ENCODE peak calls at places on chromosomes 5 and 9, in six cellular contexts. S, V, Q, Y, G and R are unnamed samples.

GRCh38 chr5:71887680-71888079 is 168.6 kb downstream of the CARTPT start:
- DNase-seq in S (no peak), V (no peak), Q (no peak), Y (no peak), G (no peak), R (peak; percentile 35)

GRCh38 chr9:116174347-116174746 is 20.8 kb downstream of the PAPPA start:
- DNase-seq in S (no peak), V (no peak), Q (no peak), Y (no peak), G (no peak), R (no peak)

GRCh38 chr9:129649726-129650679 is 8.1 kb upstream of the ASB6 start:
- DNase-seq in S (no peak), V (no peak), Q (no peak), Y (no peak), G (no peak), R (no peak)

GRCh38 chr9:6805532-6805931 is 47.8 kb downstream of the KDM4C start:
- DNase-seq in S (no peak), V (no peak), Q (no peak), Y (peak; percentile 38), G (no peak), R (no peak)

GRCh38 chr5:105696440-105696839 is 1974.3 kb downstream of the EFNA5 start:
- DNase-seq in S (no peak), V (no peak), Q (no peak), Y (no peak), G (no peak), R (no peak)

GRCh38 chr5:58670620-58671019 is 87.7 kb downstream of the RAB3C start:
- DNase-seq in S (no peak), V (no peak), Q (no peak), Y (no peak), G (no peak), R (no peak)

GRCh38 chr9:96279927-96280326 is 22.0 kb downstream of the HSD17B3 start:
- DNase-seq in S (no peak), V (no peak), Q (no peak), Y (no peak), G (no peak), R (no peak)

GRCh38 chr5:56620903-56621680 is 194.3 kb upstream of the MAP3K1 start:
- DNase-seq in S (no peak), V (no peak), Q (no peak), Y (no peak), G (no peak), R (no peak)

GRCh38 chr5:178420424-178420823 is 169.8 kb downstream of the COL23A1 start:
- DNase-seq in S (no peak), V (no peak), Q (no peak), Y (no peak), G (no peak), R (no peak)

GRCh38 chr5:139392324-139392677 is 2.6 kb upstream of the MZB1 start:
- DNase-seq in S (no peak), V (no peak), Q (no peak), Y (no peak), G (no peak), R (no peak)

GRCh38 chr5:1942158-1942557 is 59.4 kb upstream of the IRX4 start:
- DNase-seq in S (no peak), V (no peak), Q (no peak), Y (no peak), G (no peak), R (no peak)

GRCh38 chr5:1445895-1446601 is 808 bp upstream of the SLC6A3 start:
- DNase-seq in S (no peak), V (no peak), Q (no peak), Y (peak; percentile 17), G (no peak), R (no peak)

GRCh38 chr5:98816574-98817222 is 43.2 kb downstream of the RGMB start:
- DNase-seq in S (no peak), V (no peak), Q (no peak), Y (peak; percentile 92), G (peak; percentile 62), R (no peak)

GRCh38 chr5:138038826-138039225 is 5.9 kb upstream of the FAM13B start:
- DNase-seq in S (no peak), V (no peak), Q (no peak), Y (no peak), G (no peak), R (no peak)

GRCh38 chr5:172455087-172455381 is 709 bp upstream of the SH3PXD2B start:
- DNase-seq in S (no peak), V (no peak), Q (no peak), Y (no peak), G (peak; percentile 10), R (no peak)

GRCh38 chr5:17184596-17184995 is 32.8 kb upstream of the BASP1 start:
- DNase-seq in S (no peak), V (no peak), Q (no peak), Y (no peak), G (no peak), R (no peak)

GRCh38 chr5:113050606-113051391 is 74.2 kb downstream of the DCP2 start:
- DNase-seq in S (no peak), V (no peak), Q (no peak), Y (no peak), G (no peak), R (no peak)

GRCh38 chr5:371811-372555 is 50.5 kb downstream of the AHRR start:
- DNase-seq in S (peak; percentile 54), V (no peak), Q (peak; percentile 92), Y (peak; percentile 23), G (peak; percentile 5), R (no peak)

GRCh38 chr5:53603009-53603687 is 42.7 kb downstream of the NDUFS4 start:
- DNase-seq in S (no peak), V (no peak), Q (no peak), Y (no peak), G (no peak), R (no peak)
- TF ChIP-seq POLR2AphosphoS5 in S (peak; percentile 5), V (no peak), Q (no peak), Y (no peak), G (no peak), R (no peak)

DNA sequence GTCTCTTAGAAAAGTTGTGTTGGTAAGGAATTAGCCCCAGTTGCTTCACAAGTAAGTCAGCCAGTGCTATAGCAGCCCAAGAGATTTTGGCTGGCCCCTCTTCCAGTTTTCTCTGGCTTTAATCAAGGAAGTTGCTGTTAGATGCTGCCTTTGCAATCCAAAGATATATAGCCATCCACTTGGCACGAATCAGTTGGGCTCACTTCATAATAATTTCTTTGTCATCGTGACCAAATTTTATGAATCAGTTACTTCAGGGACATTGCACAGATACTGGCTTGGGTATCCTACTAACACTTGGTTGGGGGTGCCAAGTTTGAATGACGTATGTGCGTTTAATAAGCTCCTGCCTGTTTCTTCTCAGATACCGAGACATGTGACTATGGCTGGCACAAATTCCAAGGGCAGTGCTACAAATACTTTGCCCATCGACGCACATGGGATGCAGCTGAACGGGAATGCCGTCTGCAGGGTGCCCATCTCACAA is 81.5 kb downstream of the VCAN start:
- DNase-seq in S (no peak), V (peak; percentile 80), Q (no peak), Y (no peak), G (no peak), R (no peak)
- TF ChIP-seq POLR2AphosphoS5 in S (no peak), V (peak; percentile 50), Q (no peak), Y (no peak), G (no peak), R (no peak)

DNA sequence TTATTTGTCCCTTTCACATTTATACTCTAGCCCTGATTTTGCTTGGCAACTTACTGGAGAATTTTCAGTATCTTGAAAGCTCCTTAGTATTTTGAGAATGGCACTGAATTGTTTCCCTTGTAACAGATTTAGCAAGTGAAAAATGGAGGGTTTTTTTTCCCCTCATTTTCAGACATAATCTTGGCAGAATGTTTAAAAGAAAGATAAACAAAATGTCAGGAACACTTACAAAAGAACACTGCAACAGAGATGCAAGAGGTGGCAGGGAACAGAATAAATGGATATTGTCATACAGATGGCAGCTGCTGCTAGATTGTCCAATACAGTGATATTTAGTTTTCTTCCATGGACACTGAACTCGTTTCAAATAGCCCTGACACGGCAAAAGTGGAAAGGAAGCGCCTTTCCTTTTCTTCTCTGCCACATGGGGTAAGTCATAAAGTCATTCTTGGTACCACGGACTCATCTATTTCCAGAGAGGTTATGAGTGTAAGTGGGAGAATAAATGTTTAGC is 77.0 kb upstream of the ZNF608 start:
- DNase-seq in S (no peak), V (no peak), Q (no peak), Y (no peak), G (no peak), R (no peak)
- TF ChIP-seq POLR2AphosphoS5 in S (no peak), V (no peak), Q (no peak), Y (no peak), G (no peak), R (no peak)

GRCh38 chr5:10702040-10702629 is 58.9 kb downstream of the DAP start:
- DNase-seq in S (no peak), V (no peak), Q (no peak), Y (peak; percentile 43), G (no peak), R (no peak)
- TF ChIP-seq POLR2AphosphoS5 in S (no peak), V (no peak), Q (no peak), Y (no peak), G (peak; percentile 10), R (no peak)

DNA sequence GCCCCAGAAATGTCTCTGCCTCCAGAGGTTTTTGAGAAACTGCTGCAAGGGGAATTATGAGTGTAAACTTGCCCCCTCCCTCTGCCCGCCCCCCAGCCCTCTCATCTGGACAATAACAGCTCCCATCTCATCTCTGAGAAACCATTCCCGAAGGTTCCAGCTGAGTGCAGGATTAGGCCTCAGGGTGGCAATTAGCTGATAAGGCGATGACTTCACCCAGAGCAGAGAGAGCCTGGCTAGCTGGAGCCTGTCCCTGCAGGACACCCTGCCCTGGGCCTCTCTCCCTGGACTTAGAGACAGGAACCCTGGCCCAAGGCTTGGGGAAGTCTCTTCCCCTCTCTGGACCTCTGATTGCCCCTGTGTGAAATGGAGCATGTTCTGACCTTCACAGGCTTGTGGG is 45.7 kb upstream of the HAND1 start:
- DNase-seq in S (no peak), V (no peak), Q (no peak), Y (no peak), G (no peak), R (no peak)
- TF ChIP-seq POLR2AphosphoS5 in S (no peak), V (no peak), Q (no peak), Y (no peak), G (no peak), R (no peak)

DNA sequence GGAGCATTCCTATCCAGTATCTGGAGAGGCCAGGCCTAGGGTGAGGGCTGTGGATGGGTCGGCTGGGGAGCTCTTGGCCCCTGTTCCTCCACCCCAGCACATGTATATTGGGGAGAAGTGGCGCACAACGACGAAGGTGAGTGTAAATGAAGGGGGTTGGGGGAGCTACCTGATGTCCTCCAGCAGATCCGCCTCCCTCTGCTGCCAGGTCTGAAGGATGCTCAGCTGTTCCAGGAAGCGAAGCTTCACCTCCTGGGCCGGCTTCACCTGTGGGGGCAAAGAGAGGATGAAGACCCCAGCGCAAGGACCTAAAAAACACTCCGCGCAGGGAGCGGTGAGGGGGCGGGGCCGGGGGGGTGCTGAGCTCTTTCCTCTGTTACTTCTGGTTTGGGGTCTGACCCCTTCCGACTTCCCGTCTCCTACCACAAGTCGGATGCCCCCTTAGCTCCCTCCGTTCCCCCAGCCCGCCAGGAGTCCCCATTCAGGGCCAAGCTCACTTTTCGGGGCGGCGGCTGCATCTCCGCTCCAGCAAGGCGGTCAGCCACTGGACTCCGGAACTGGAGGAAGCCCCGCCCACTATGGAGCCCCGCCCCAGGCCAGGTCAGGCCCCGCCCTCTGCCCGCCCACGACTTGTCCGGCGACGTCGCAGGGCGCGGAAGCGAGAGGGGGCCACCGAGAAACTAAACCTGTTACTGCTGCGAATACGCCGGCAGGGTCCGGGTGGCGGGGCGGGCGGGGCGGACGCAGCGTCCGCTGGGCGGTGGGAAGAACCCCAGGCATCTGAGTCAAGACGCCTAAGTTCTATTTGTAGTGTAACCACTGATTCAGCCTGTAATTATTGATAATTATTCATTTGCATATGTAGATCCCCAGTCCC is at the start of gene FCHSD1:
- DNase-seq in S (peak; percentile 98), V (peak; percentile 95), Q (no peak), Y (peak; percentile 93), G (peak; percentile 94), R (peak; percentile 99)
- TF ChIP-seq POLR2AphosphoS5 in S (peak; percentile 80), V (peak; percentile 39), Q (peak; percentile 78), Y (peak; percentile 52), G (peak; percentile 47), R (peak; percentile 26)

GRCh38 chr9:128323786-128324185 is 1.1 kb downstream of the COQ4 start:
- DNase-seq in S (no peak), V (no peak), Q (no peak), Y (no peak), G (no peak), R (no peak)
- TF ChIP-seq POLR2AphosphoS5 in S (no peak), V (no peak), Q (no peak), Y (no peak), G (no peak), R (no peak)